ENCODE peak calls at places on chromosomes 16 and 17, in four cellular contexts. L is left lung, Z is nucleus accumbens, Q is GM23248. K is an unnamed sample.

GRCh38 chr17:29256735-29257466 is 10.2 kb downstream of the CRYBA1 start:
- DNase-seq in L (no peak), Z (no peak), Q (peak), K (no peak)

GRCh38 chr17:20085283-20085875 is 76.2 kb downstream of the SPECC1 start:
- DNase-seq in L (no peak), Z (no peak), Q (no peak), K (no peak)

GRCh38 chr17:66702106-66702936 is 132.6 kb upstream of the CACNG5 start:
- DNase-seq in L (no peak), Z (no peak), Q (peak), K (no peak)

GRCh38 chr17:29019475-29020181 is 13.8 kb upstream of the SEZ6 start:
- DNase-seq in L (peak), Z (peak), Q (no peak), K (no peak)

GRCh38 chr17:7429722-7430121 is 1.1 kb downstream of the SPEM3 start:
- DNase-seq in L (peak), Z (no peak), Q (no peak), K (no peak)

GRCh38 chr17:50624321-50624935 is 10.3 kb upstream of the ABCC3 start:
- DNase-seq in L (no peak), Z (no peak), Q (no peak), K (no peak)

GRCh38 chr17:31319253-31319661 is 2.2 kb downstream of the EVI2A start:
- DNase-seq in L (no peak), Z (no peak), Q (no peak), K (peak)

GRCh38 chr16:86874141-86874540 is 295.8 kb downstream of the FOXL1 start:
- DNase-seq in L (no peak), Z (no peak), Q (peak), K (peak)

GRCh38 chr17:73831699-73832098 is 187.5 kb upstream of the SDK2 start:
- DNase-seq in L (no peak), Z (no peak), Q (no peak), K (no peak)

GRCh38 chr17:51527230-51527982 is 267.1 kb downstream of the UTP18 start:
- DNase-seq in L (no peak), Z (no peak), Q (no peak), K (no peak)

GRCh38 chr17:9658593-9659211 is 13.4 kb downstream of the USP43 start:
- DNase-seq in L (no peak), Z (no peak), Q (peak), K (no peak)

GRCh38 chr16:82470506-82471196 is 156.1 kb upstream of the CDH13 start:
- DNase-seq in L (no peak), Z (no peak), Q (no peak), K (no peak)

GRCh38 chr17:72683506-72684404 is 408.7 kb downstream of the SLC39A11 start:
- DNase-seq in L (no peak), Z (no peak), Q (peak), K (no peak)

GRCh38 chr17:44083250-44083849 is 12.8 kb downstream of the G6PC3 start:
- DNase-seq in L (no peak), Z (no peak), Q (no peak), K (no peak)

GRCh38 chr17:40600486-40601046 is 35.3 kb upstream of the CCR7 start:
- DNase-seq in L (no peak), Z (no peak), Q (no peak), K (no peak)

GRCh38 chr17:73933871-73934270 is 269.6 kb upstream of the RPL38 start:
- DNase-seq in L (no peak), Z (no peak), Q (no peak), K (no peak)

K was measured in germinal center.